ENCODE peak calls at places on chromosomes 7 and 10, in four cellular contexts. G is WERI-Rb-1, I is GM23248, R is thoracic aorta. K is an unnamed sample.

GRCh38 chr7:36286241-36286640 is 103.4 kb upstream of the ANLN start:
- DNase-seq in G (no peak), R (no peak), I (no peak), K (no peak)

GRCh38 chr7:133253522-133253882 is 624 bp downstream of the EXOC4 start:
- DNase-seq in G (no peak), I (peak; percentile 51), R (no peak), K (no peak)

GRCh38 chr7:71615017-71615416 is 483.1 kb downstream of the GALNT17 start:
- DNase-seq in I (peak; percentile 5), G (peak; percentile 21), R (peak; percentile 43), K (no peak)

GRCh38 chr7:84813376-84813775 is 373.5 kb downstream of the SEMA3D start:
- DNase-seq in G (no peak), R (no peak), I (no peak), K (no peak)

GRCh38 chr10:69512901-69513300 is 60.3 kb downstream of the NEUROG3 start:
- DNase-seq in I (peak; percentile 33), R (no peak), G (no peak), K (no peak)

GRCh38 chr10:103895458-103896186 is 22.4 kb downstream of the STN1 start:
- DNase-seq in G (no peak), I (peak; percentile 86), R (no peak), K (no peak)

GRCh38 chr7:381211-382117 is 91.5 kb downstream of the FOXL3 start:
- DNase-seq in G (no peak), R (no peak), I (no peak), K (no peak)

GRCh38 chr7:55538538-55538937 is 33.8 kb downstream of the VOPP1 start:
- DNase-seq in G (no peak), R (no peak), I (peak; percentile 97), K (no peak)

GRCh38 chr10:27893320-27894014 is 105.4 kb downstream of the ODAD2 start:
- DNase-seq in G (no peak), R (no peak), I (peak; percentile 49), K (no peak)

GRCh38 chr10:4431114-4431862 is 394.7 kb upstream of the AKR1E2 start:
- DNase-seq in I (no peak), G (peak; percentile 9), R (no peak), K (no peak)

GRCh38 chr7:64174941-64175340 is 32.1 kb upstream of the ZNF735 start:
- DNase-seq in G (no peak), I (no peak), R (no peak), K (no peak)

GRCh38 chr7:114924066-114924712 is 2.3 kb downstream of the MDFIC start:
- DNase-seq in R (no peak), G (no peak), I (peak; percentile 38), K (no peak)

GRCh38 chr10:103835121-103836045 is 20.0 kb downstream of the SH3PXD2A start:
- DNase-seq in R (no peak), I (peak; percentile 74), G (no peak), K (no peak)

GRCh38 chr10:23095966-23096813 is 811 bp downstream of the MSRB2 start:
- DNase-seq in G (no peak), I (peak; percentile 85), R (peak; percentile 30), K (no peak)

GRCh38 chr10:130425169-130425568 is 289.0 kb downstream of the GLRX3 start:
- DNase-seq in G (no peak), I (no peak), R (no peak), K (no peak)

GRCh38 chr10:3424102-3424803 is 251.7 kb upstream of the PITRM1 start:
- DNase-seq in I (no peak), R (no peak), G (no peak), K (no peak)

GRCh38 chr10:29482591-29483421 is 152.0 kb downstream of the SVIL start:
- DNase-seq in R (no peak), G (peak; percentile 12), I (peak; percentile 70), K (peak; percentile 62)

GRCh38 chr10:685613-686012 is 3.9 kb downstream of the DIP2C start:
- DNase-seq in G (no peak), R (no peak), I (no peak), K (no peak)

GRCh38 chr10:682931-683447 is 6.5 kb downstream of the DIP2C start:
- DNase-seq in R (no peak), G (no peak), I (no peak), K (peak; percentile 51)

GRCh38 chr10:686155-686931 is 3.1 kb downstream of the DIP2C start:
- DNase-seq in R (no peak), G (no peak), I (no peak), K (peak; percentile 34)

GRCh38 chr10:681670-682318 is 7.7 kb downstream of the DIP2C start:
- DNase-seq in R (no peak), I (peak; percentile 30), G (no peak), K (no peak)

GRCh38 chr10:683448-684071 is 5.9 kb downstream of the DIP2C start:
- DNase-seq in R (peak; percentile 53), G (no peak), I (peak; percentile 98), K (peak; percentile 55)
- H3K4me3 ChIP-seq in R (peak overlapping the region; percentile 61), G (no peak overlapping the region), I (peak overlapping the region; percentile 86), K (peak overlapping the region; percentile 2)

GRCh38 chr7:76054129-76055120 is 6.5 kb downstream of the MDH2 start:
- DNase-seq in G (no peak), R (no peak), I (peak; percentile 74), K (no peak)

GRCh38 chr7:76056241-76056640 is 8.3 kb downstream of the MDH2 start:
- DNase-seq in G (no peak), R (no peak), I (no peak), K (no peak)

GRCh38 chr7:76060842-76061241 is 12.9 kb downstream of the MDH2 start:
- DNase-seq in I (no peak), G (no peak), R (no peak), K (peak; percentile 19)

GRCh38 chr7:76057103-76057812 is 9.4 kb downstream of the MDH2 start:
- DNase-seq in I (no peak), G (no peak), R (no peak), K (no peak)

DNA sequence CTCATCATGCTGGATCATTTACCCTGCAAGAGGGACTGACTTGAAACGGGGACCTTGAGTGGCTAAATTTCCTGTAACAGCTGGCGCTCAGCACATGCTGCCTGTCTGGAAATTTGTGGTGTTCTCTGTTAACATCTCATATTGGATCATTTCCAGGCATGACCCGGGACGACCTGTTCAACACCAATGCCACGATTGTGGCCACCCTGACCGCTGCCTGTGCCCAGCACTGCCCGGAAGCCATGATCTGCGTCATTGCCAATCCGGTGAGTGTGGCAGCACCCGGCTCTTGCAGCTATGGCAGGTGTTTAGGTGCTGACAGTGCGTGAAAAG is 9.9 kb downstream of the MDH2 start:
- DNase-seq in G (no peak), I (no peak), R (no peak), K (peak; percentile 4)
- H3K36me3 ChIP-seq in G (peaks cover 79% of the 10 kb centered on the region), I (peaks cover 50% of the 10 kb centered on the region), R (peaks cover 44% of the 10 kb centered on the region), K (peaks cover 58% of the 10 kb centered on the region)

DNA sequence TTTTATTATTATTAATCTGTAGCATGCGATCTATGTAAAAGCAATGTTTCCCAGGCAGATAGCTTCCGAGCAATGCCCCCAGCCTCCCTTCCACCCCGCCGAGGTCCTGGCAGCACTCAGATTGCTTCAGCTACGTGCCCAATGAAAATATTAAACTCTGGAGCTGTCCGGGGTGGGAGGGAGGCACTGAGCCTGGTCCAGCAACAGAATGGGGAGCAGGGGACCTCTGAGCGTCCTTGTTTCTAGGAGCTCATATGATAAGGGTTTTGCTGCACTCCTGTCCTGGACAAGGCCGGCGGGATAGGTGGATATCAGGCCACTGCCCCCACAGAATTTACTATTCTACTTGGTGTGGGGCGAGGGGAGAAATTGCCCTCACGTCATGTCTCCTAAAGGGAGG is 44.5 kb upstream of the CDK1 start:
- DNase-seq in G (no peak), I (no peak), R (no peak), K (peak; percentile 29)
- H3K4me3 ChIP-seq in G (peak overlapping the region; percentile 61), I (no peak overlapping the region), R (peak overlapping the region; percentile 78), K (peak overlapping the region; percentile 64)

GRCh38 chr10:24887855-24888231 is 64.6 kb downstream of the PRTFDC1 start:
- DNase-seq in I (no peak), G (no peak), R (no peak), K (no peak)
- H3K36me3 ChIP-seq in I (no peaks in the 10 kb centered on the region), G (no peaks in the 10 kb centered on the region), R (no peaks in the 10 kb centered on the region), K (no peaks in the 10 kb centered on the region)

K was measured in H7.